ENCODE peak calls at places on chromosome 16, in eight cellular contexts. One of them, this sample, is unnamed.
A peak's percentile ranks its signal among the peaks of the same experiment; 100 is the strongest.

GRCh38 chr16:58128721-58129096 is 472 bp downstream of the CFAP20 start:
- DNase-seq in GM23338: peak; percentile 55
- DNase-seq in H1: peak; percentile 58
- DNase-seq in HCT116: no peak
- DNase-seq in endothelial cell of umbilical vein: no peak
- DNase-seq in GM12878: no peak
- DNase-seq in HepG2: no peak
- DNase-seq in K562: peak; percentile 67
- DNase-seq in this sample: no peak

GRCh38 chr16:66695935-66696668 is 441 bp downstream of the CMTM4 start:
- DNase-seq in GM23338: peak; percentile 68
- DNase-seq in H1: peak; percentile 79
- DNase-seq in HCT116: no peak
- DNase-seq in endothelial cell of umbilical vein: peak; percentile 10
- DNase-seq in GM12878: no peak
- DNase-seq in HepG2: no peak
- DNase-seq in K562: peak; percentile 75
- DNase-seq in this sample: no peak

GRCh38 chr16:71600822-71601221 is 23.9 kb upstream of the TAT start:
- DNase-seq in GM23338: no peak
- DNase-seq in H1: no peak
- DNase-seq in HCT116: no peak
- DNase-seq in endothelial cell of umbilical vein: no peak
- DNase-seq in GM12878: no peak
- DNase-seq in HepG2: peak; percentile 50
- DNase-seq in K562: no peak
- DNase-seq in this sample: no peak

GRCh38 chr16:71540-72341 is 690 bp downstream of the RHBDF1 start:
- DNase-seq in GM23338: peak; percentile 97
- DNase-seq in H1: peak; percentile 85
- DNase-seq in HCT116: peak; percentile 42
- DNase-seq in endothelial cell of umbilical vein: peak; percentile 40
- DNase-seq in GM12878: no peak
- DNase-seq in HepG2: peak; percentile 41
- DNase-seq in K562: peak; percentile 64
- DNase-seq in this sample: no peak

GRCh38 chr16:57115504-57116182 is 23.3 kb downstream of the CPNE2 start:
- DNase-seq in GM23338: peak; percentile 60
- DNase-seq in H1: no peak
- DNase-seq in HCT116: no peak
- DNase-seq in endothelial cell of umbilical vein: no peak
- DNase-seq in GM12878: no peak
- DNase-seq in HepG2: no peak
- DNase-seq in K562: no peak
- DNase-seq in this sample: no peak

GRCh38 chr16:77868478-77868877 is 80.1 kb downstream of the VAT1L start:
- DNase-seq in GM23338: no peak
- DNase-seq in H1: no peak
- DNase-seq in HCT116: no peak
- DNase-seq in endothelial cell of umbilical vein: no peak
- DNase-seq in GM12878: peak; percentile 8
- DNase-seq in HepG2: no peak
- DNase-seq in K562: no peak
- DNase-seq in this sample: no peak

GRCh38 chr16:14268073-14268472 is 197.0 kb downstream of the MRTFB start:
- DNase-seq in GM23338: no peak
- DNase-seq in H1: no peak
- DNase-seq in HCT116: no peak
- DNase-seq in endothelial cell of umbilical vein: no peak
- DNase-seq in GM12878: no peak
- DNase-seq in HepG2: no peak
- DNase-seq in K562: no peak
- DNase-seq in this sample: no peak

GRCh38 chr16:27330542-27330941 is 16.8 kb downstream of the IL4R start:
- DNase-seq in GM23338: no peak
- DNase-seq in H1: no peak
- DNase-seq in HCT116: no peak
- DNase-seq in endothelial cell of umbilical vein: peak; percentile 62
- DNase-seq in GM12878: no peak
- DNase-seq in HepG2: no peak
- DNase-seq in K562: no peak
- DNase-seq in this sample: no peak

GRCh38 chr16:85616608-85617311 is 3.6 kb downstream of the GSE1 start:
- DNase-seq in GM23338: no peak
- DNase-seq in H1: no peak
- DNase-seq in HCT116: no peak
- DNase-seq in endothelial cell of umbilical vein: no peak
- DNase-seq in GM12878: peak; percentile 51
- DNase-seq in HepG2: no peak
- DNase-seq in K562: no peak
- DNase-seq in this sample: no peak

GRCh38 chr16:86854895-86855294 is 276.5 kb downstream of the FOXL1 start:
- DNase-seq in GM23338: no peak
- DNase-seq in H1: no peak
- DNase-seq in HCT116: no peak
- DNase-seq in endothelial cell of umbilical vein: peak; percentile 82
- DNase-seq in GM12878: no peak
- DNase-seq in HepG2: no peak
- DNase-seq in K562: no peak
- DNase-seq in this sample: no peak

GRCh38 chr16:70157105-70157476 is 16.5 kb upstream of the CLEC18C start:
- DNase-seq in GM23338: no peak
- DNase-seq in H1: no peak
- DNase-seq in HCT116: no peak
- DNase-seq in endothelial cell of umbilical vein: peak; percentile 3
- DNase-seq in GM12878: no peak
- DNase-seq in HepG2: no peak
- DNase-seq in K562: peak; percentile 9
- DNase-seq in this sample: no peak

GRCh38 chr16:66502020-66502913 is 47.7 kb downstream of the TK2 start:
- DNase-seq in GM23338: no peak
- DNase-seq in H1: no peak
- DNase-seq in HCT116: no peak
- DNase-seq in endothelial cell of umbilical vein: no peak
- DNase-seq in GM12878: no peak
- DNase-seq in HepG2: peak; percentile 47
- DNase-seq in K562: no peak
- DNase-seq in this sample: no peak

GRCh38 chr16:68776821-68777485 is 39.9 kb downstream of the CDH1 start:
- DNase-seq in GM23338: no peak
- DNase-seq in H1: no peak
- DNase-seq in HCT116: no peak
- DNase-seq in endothelial cell of umbilical vein: no peak
- DNase-seq in GM12878: peak; percentile 92
- DNase-seq in HepG2: no peak
- DNase-seq in K562: no peak
- DNase-seq in this sample: no peak

GRCh38 chr16:75620326-75621169 is 2.5 kb downstream of the ADAT1 start:
- DNase-seq in GM23338: no peak
- DNase-seq in H1: no peak
- DNase-seq in HCT116: no peak
- DNase-seq in endothelial cell of umbilical vein: no peak
- DNase-seq in GM12878: no peak
- DNase-seq in HepG2: no peak
- DNase-seq in K562: peak; percentile 74
- DNase-seq in this sample: no peak

GRCh38 chr16:4870138-4870671 is 22.9 kb downstream of the UBN1 start:
- DNase-seq in GM23338: no peak
- DNase-seq in H1: no peak
- DNase-seq in HCT116: no peak
- DNase-seq in endothelial cell of umbilical vein: no peak
- DNase-seq in GM12878: no peak
- DNase-seq in HepG2: no peak
- DNase-seq in K562: no peak
- DNase-seq in this sample: no peak

GRCh38 chr16:86297391-86297790 is 212.9 kb upstream of the FOXF1 start:
- DNase-seq in GM23338: no peak
- DNase-seq in H1: no peak
- DNase-seq in HCT116: no peak
- DNase-seq in endothelial cell of umbilical vein: no peak
- DNase-seq in GM12878: no peak
- DNase-seq in HepG2: no peak
- DNase-seq in K562: no peak
- DNase-seq in this sample: no peak

GRCh38 chr16:16042076-16042475 is 92.7 kb downstream of the ABCC1 start:
- DNase-seq in GM23338: no peak
- DNase-seq in H1: no peak
- DNase-seq in HCT116: no peak
- DNase-seq in endothelial cell of umbilical vein: peak; percentile 54
- DNase-seq in GM12878: no peak
- DNase-seq in HepG2: no peak
- DNase-seq in K562: no peak
- DNase-seq in this sample: no peak

GRCh38 chr16:66572356-66572755 is 6.1 kb downstream of the CMTM1 start:
- DNase-seq in GM23338: no peak
- DNase-seq in H1: no peak
- DNase-seq in HCT116: no peak
- DNase-seq in endothelial cell of umbilical vein: no peak
- DNase-seq in GM12878: no peak
- DNase-seq in HepG2: no peak
- DNase-seq in K562: no peak
- DNase-seq in this sample: no peak

GRCh38 chr16:27245276-27246231 is 23.0 kb downstream of the NSMCE1 start:
- DNase-seq in GM23338: no peak
- DNase-seq in H1: no peak
- DNase-seq in HCT116: no peak
- DNase-seq in endothelial cell of umbilical vein: no peak
- DNase-seq in GM12878: no peak
- DNase-seq in HepG2: no peak
- DNase-seq in K562: peak; percentile 48
- DNase-seq in this sample: no peak

DNA sequence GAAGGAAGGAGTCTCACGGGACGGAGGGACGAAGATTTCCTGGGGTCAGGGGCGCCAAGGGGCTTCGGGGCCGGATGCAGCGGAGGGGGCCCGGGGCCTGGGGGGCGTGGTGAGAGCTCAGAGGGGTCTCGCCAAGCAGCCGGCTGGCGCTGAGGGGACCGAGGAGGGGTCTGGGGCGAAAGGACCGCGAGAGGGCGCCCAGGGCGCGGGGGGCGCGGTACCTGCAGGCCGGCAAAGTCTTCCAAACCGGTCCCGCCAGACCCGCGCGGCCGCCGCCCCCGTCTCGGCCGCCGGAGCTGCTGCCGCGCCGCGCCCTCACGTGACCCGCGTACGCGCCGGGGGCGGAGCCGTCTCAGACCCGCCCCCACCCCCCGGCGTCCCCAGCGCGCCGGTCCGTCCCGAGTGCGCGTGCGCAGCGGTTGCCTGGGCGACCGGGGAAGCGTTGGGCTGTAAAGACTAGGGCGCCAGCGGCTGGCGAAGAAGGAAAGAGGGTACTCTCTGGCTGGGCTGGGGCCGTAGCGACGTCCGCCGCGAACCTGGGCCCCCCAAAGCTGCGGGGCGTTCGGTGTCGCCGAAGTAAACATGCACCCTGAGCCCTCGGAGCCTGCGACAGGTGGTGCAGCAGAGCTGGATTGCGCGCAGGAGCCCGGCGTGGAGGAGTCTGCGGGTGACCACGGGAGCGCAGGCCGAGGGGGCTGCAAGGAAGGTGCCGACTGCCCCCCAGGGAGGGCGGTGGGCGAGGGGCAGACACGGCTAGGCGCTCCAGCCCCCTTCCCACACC is at the start of the genes DNAAF1 and HSDL1:
- DNase-seq in GM23338: peak; percentile 91
- DNase-seq in H1: peak; percentile 99
- DNase-seq in HCT116: peak; percentile 71
- DNase-seq in endothelial cell of umbilical vein: peak; percentile 88
- DNase-seq in GM12878: peak; percentile 32
- DNase-seq in HepG2: peak; percentile 83
- DNase-seq in K562: peak; percentile 100
- DNase-seq in this sample: no peak
- TF ChIP-seq POLR2AphosphoS5 in GM23338: peak; percentile 64
- TF ChIP-seq POLR2AphosphoS5 in H1: no peak
- TF ChIP-seq POLR2AphosphoS5 in HCT116: peak; percentile 93
- TF ChIP-seq POLR2AphosphoS5 in endothelial cell of umbilical vein: peak; percentile 79
- TF ChIP-seq POLR2AphosphoS5 in GM12878: peak; percentile 47
- TF ChIP-seq POLR2AphosphoS5 in HepG2: peak; percentile 56
- TF ChIP-seq POLR2AphosphoS5 in K562: peak; percentile 36
- TF ChIP-seq POLR2AphosphoS5 in this sample: no peak

DNA sequence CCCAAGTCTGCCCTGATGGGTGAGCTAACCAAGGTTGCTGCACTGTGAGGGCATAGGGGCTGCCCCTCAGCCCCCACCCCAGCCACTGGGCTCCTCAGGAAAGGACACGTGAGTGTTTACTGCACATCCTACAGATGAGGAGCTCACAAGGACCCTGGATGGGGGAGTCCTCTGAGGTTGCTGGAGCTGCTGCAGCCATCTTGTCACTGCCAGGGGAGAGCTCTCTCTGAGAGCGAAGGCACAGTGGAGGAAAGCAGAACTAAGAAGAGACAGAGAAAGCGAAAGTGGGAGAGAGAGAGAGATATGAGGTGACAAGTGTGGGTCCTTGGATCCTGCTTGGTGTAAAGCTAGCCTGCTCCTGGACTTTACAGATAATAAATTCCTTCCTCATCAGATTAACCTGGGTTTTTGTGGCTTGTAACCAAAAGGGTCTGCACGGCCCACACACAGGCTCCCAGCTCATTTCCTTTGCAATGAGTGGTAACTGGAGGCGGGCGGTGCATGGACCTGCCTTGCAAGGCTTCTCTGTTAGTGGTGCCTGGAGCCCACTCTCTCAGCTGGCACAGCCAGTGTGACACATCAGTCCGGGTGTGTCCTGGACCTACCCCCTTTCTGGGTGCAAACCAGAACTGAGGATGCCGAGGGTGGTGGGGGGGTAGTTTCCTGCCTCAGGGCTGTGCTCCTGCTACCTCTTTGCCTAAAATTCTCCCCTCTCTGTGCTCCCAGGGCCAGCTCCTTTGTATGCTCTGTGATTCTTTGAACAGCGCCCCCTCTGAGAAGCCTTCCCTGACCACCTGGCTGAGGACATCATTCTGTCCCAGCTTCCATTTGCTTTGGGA is 14.2 kb downstream of the SNX20 start:
- DNase-seq in GM23338: peak; percentile 55
- DNase-seq in H1: no peak
- DNase-seq in HCT116: no peak
- DNase-seq in endothelial cell of umbilical vein: no peak
- DNase-seq in GM12878: peak; percentile 58
- DNase-seq in HepG2: no peak
- DNase-seq in K562: no peak
- DNase-seq in this sample: no peak
- H3K4me3 ChIP-seq in GM23338: no peak overlapping the region
- H3K4me3 ChIP-seq in H1: no peak overlapping the region
- H3K4me3 ChIP-seq in HCT116: no peak overlapping the region
- H3K4me3 ChIP-seq in endothelial cell of umbilical vein: no peak overlapping the region
- H3K4me3 ChIP-seq in GM12878: peak overlapping the region; percentile 19
- H3K4me3 ChIP-seq in HepG2: no peak overlapping the region
- H3K4me3 ChIP-seq in K562: no peak overlapping the region
- H3K4me3 ChIP-seq in this sample: no peak overlapping the region

GRCh38 chr16:25692734-25693508 is 1.2 kb downstream of the HS3ST4 start:
- DNase-seq in GM23338: peak; percentile 62
- DNase-seq in H1: peak; percentile 68
- DNase-seq in HCT116: no peak
- DNase-seq in endothelial cell of umbilical vein: no peak
- DNase-seq in GM12878: no peak
- DNase-seq in HepG2: no peak
- DNase-seq in K562: no peak
- DNase-seq in this sample: no peak
- TF ChIP-seq EZH2 in GM23338: no peak
- TF ChIP-seq EZH2 in H1: peak; percentile 40
- TF ChIP-seq EZH2 in HCT116: no peak
- TF ChIP-seq EZH2 in endothelial cell of umbilical vein: peak; percentile 71
- TF ChIP-seq EZH2 in GM12878: no peak
- TF ChIP-seq EZH2 in HepG2: no peak
- TF ChIP-seq EZH2 in K562: no peak
- TF ChIP-seq EZH2 in this sample: no peak

GRCh38 chr16:55154956-55155355 is 169.0 kb upstream of the IRX6 start:
- DNase-seq in GM23338: no peak
- DNase-seq in H1: no peak
- DNase-seq in HCT116: no peak
- DNase-seq in endothelial cell of umbilical vein: no peak
- DNase-seq in GM12878: no peak
- DNase-seq in HepG2: no peak
- DNase-seq in K562: no peak
- DNase-seq in this sample: no peak
- TF ChIP-seq POLR2AphosphoS5 in GM23338: no peak
- TF ChIP-seq POLR2AphosphoS5 in H1: no peak
- TF ChIP-seq POLR2AphosphoS5 in HCT116: no peak
- TF ChIP-seq POLR2AphosphoS5 in endothelial cell of umbilical vein: no peak
- TF ChIP-seq POLR2AphosphoS5 in GM12878: no peak
- TF ChIP-seq POLR2AphosphoS5 in HepG2: no peak
- TF ChIP-seq POLR2AphosphoS5 in K562: no peak
- TF ChIP-seq POLR2AphosphoS5 in this sample: no peak

This sample was measured in SK-N-MC.